ENCODE peak calls at places on chromosomes 7 and 10, in four cellular contexts. J is left lung, L is ovary, O is fibroblast of lung. N is an unnamed sample.

GRCh38 chr7:5584821-5585220 is 161.2 kb upstream of the TNRC18 start:
- DNase-seq in J (no peak), L (no peak), O (no peak), N (no peak)

GRCh38 chr7:150903627-150904026 is 51.3 kb downstream of the AOC1 start:
- DNase-seq in J (peak; percentile 76), L (no peak), O (peak; percentile 71), N (peak; percentile 88)

GRCh38 chr7:16604054-16604453 is 41.5 kb downstream of the ANKMY2 start:
- DNase-seq in J (no peak), L (no peak), O (peak; percentile 57), N (no peak)

GRCh38 chr10:104331208-104331838 is 6.9 kb downstream of the ITPRIP start:
- DNase-seq in J (peak; percentile 30), L (no peak), O (peak; percentile 68), N (peak; percentile 46)

GRCh38 chr10:27207350-27207749 is 33.2 kb downstream of the ACBD5 start:
- DNase-seq in J (no peak), L (no peak), O (no peak), N (no peak)

GRCh38 chr7:120274482-120274881 is 1.5 kb downstream of the KCND2 start:
- DNase-seq in J (no peak), L (no peak), O (no peak), N (no peak)

GRCh38 chr10:27413831-27414348 is 90.2 kb upstream of the RAB18 start:
- DNase-seq in J (no peak), L (no peak), O (no peak), N (peak; percentile 45)

GRCh38 chr7:81478664-81479063 is 291.2 kb downstream of the HGF start:
- DNase-seq in J (peak; percentile 70), L (no peak), O (no peak), N (peak; percentile 79)

GRCh38 chr10:49243610-49244283 is 55.2 kb upstream of the C10orf71 start:
- DNase-seq in J (no peak), L (no peak), O (no peak), N (no peak)

GRCh38 chr10:126376956-126377355 is 11.3 kb downstream of the ADAM12 start:
- DNase-seq in J (no peak), L (no peak), O (peak; percentile 50), N (no peak)

GRCh38 chr7:150988230-150989226 is 2.3 kb upstream of the NOS3 start:
- DNase-seq in J (no peak), L (no peak), O (no peak), N (no peak)

GRCh38 chr7:94289071-94289470 is 105.6 kb upstream of the COL1A2 start:
- DNase-seq in J (peak; percentile 47), L (peak; percentile 66), O (peak; percentile 92), N (no peak)

GRCh38 chr10:66538908-66539307 is 386.9 kb upstream of the LRRTM3 start:
- DNase-seq in J (no peak), L (no peak), O (no peak), N (no peak)

GRCh38 chr10:27890971-27891370 is 107.9 kb downstream of the ODAD2 start:
- DNase-seq in J (no peak), L (no peak), O (no peak), N (no peak)

GRCh38 chr10:109853922-109854321 is 69.4 kb downstream of the XPNPEP1 start:
- DNase-seq in J (no peak), L (no peak), O (no peak), N (no peak)

GRCh38 chr10:103576076-103576471 is 82.6 kb downstream of the NEURL1 start:
- DNase-seq in J (no peak), L (no peak), O (no peak), N (no peak)

GRCh38 chr7:140525741-140526140 is 46.4 kb upstream of the MKRN1 start:
- DNase-seq in J (no peak), L (no peak), O (no peak), N (no peak)

GRCh38 chr7:40889560-40889959 is 754.8 kb downstream of the SUGCT start:
- DNase-seq in J (no peak), L (no peak), O (no peak), N (no peak)

GRCh38 chr7:156827587-156828203 is 65.3 kb downstream of the LMBR1 start:
- DNase-seq in J (no peak), L (no peak), O (peak; percentile 58), N (no peak)

GRCh38 chr10:109456566-109457361 is 466.5 kb downstream of the XPNPEP1 start:
- DNase-seq in J (no peak), L (no peak), O (no peak), N (peak; percentile 54)

GRCh38 chr7:102236592-102237287 is 49.9 kb upstream of the SH2B2 start:
- DNase-seq in J (no peak), L (peak; percentile 58), O (peak; percentile 69), N (peak; percentile 29)

GRCh38 chr10:116815641-116816415 is 33.5 kb upstream of the ENO4 start:
- DNase-seq in J (no peak), L (no peak), O (no peak), N (no peak)

GRCh38 chr10:61993676-61994401 is 92.3 kb downstream of the ARID5B start:
- DNase-seq in J (no peak), L (no peak), O (peak; percentile 66), N (no peak)

GRCh38 chr7:47743898-47744612 is 162.1 kb upstream of the TNS3 start:
- DNase-seq in J (no peak), L (no peak), O (peak; percentile 56), N (no peak)

GRCh38 chr10:120559800-120560199 is 102.8 kb downstream of the PLPP4 start:
- DNase-seq in J (no peak), L (no peak), O (no peak), N (no peak)

GRCh38 chr7:90599892-90600555 is 3.9 kb downstream of the CDK14 start:
- DNase-seq in J (no peak), L (no peak), O (peak; percentile 82), N (no peak)

DNA sequence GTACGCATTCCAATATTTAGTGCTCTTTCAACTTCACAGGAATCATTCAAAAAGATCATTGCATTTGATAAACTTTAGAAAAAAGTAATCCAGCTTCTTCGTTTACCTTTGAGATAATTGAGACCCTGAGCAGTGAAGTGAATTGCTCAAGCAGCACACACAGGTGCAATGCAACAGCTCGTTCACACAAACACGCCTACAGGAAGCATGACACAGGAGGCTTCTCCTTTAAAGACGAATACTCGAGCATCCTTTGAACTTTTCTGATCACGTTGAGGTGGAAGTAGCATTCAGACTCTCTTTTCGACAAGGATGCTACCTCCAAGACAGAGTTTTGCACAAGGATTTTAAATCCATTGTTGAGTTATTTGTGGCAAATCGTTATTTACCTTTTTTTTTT is 18.0 kb upstream of the RSU1 start:
- DNase-seq in J (no peak), L (no peak), O (no peak), N (no peak)
- H3K4me3 ChIP-seq in J (no peak overlapping the region), L (no peak overlapping the region), O (no peak overlapping the region), N (no peak overlapping the region)

DNA sequence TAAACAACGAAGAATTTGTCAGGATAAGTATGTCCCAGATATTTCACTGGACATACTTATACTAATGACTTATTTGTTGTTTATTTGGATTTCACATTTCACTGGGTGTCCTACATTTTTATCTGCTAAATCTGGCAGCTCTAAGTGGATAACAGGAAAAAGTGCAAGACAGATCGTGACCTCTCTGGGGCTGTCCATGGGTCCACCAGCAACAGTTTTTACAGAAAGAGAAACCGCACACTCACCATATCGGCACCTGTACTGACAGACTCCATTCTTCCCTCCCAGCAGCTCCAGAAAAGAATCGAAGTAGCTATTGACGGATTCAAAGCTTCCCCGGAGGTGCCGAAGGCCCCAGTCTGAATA is 393 bp downstream of the PLA2G12B start:
- DNase-seq in J (no peak), L (no peak), O (no peak), N (no peak)
- H3K4me3 ChIP-seq in J (no peak overlapping the region), L (no peak overlapping the region), O (no peak overlapping the region), N (no peak overlapping the region)

GRCh38 chr7:27131390-27131819 is 848 bp upstream of the HOXA4 start:
- DNase-seq in J (no peak), L (no peak), O (no peak), N (no peak)
- H3K4me3 ChIP-seq in J (peak overlapping the region; percentile 29), L (peak overlapping the region; percentile 53), O (peak overlapping the region; percentile 57), N (no peak overlapping the region)

GRCh38 chr10:34908472-34908871 is 93.4 kb upstream of the PARD3 start:
- DNase-seq in J (no peak), L (no peak), O (peak; percentile 16), N (no peak)

GRCh38 chr10:34907743-34908425 is 92.8 kb upstream of the PARD3 start:
- DNase-seq in J (no peak), L (no peak), O (no peak), N (no peak)

GRCh38 chr10:34904191-34904590 is 89.1 kb upstream of the PARD3 start:
- DNase-seq in J (no peak), L (no peak), O (no peak), N (no peak)

GRCh38 chr10:34905200-34905927 is 90.3 kb upstream of the PARD3 start:
- DNase-seq in J (no peak), L (no peak), O (no peak), N (no peak)

DNA sequence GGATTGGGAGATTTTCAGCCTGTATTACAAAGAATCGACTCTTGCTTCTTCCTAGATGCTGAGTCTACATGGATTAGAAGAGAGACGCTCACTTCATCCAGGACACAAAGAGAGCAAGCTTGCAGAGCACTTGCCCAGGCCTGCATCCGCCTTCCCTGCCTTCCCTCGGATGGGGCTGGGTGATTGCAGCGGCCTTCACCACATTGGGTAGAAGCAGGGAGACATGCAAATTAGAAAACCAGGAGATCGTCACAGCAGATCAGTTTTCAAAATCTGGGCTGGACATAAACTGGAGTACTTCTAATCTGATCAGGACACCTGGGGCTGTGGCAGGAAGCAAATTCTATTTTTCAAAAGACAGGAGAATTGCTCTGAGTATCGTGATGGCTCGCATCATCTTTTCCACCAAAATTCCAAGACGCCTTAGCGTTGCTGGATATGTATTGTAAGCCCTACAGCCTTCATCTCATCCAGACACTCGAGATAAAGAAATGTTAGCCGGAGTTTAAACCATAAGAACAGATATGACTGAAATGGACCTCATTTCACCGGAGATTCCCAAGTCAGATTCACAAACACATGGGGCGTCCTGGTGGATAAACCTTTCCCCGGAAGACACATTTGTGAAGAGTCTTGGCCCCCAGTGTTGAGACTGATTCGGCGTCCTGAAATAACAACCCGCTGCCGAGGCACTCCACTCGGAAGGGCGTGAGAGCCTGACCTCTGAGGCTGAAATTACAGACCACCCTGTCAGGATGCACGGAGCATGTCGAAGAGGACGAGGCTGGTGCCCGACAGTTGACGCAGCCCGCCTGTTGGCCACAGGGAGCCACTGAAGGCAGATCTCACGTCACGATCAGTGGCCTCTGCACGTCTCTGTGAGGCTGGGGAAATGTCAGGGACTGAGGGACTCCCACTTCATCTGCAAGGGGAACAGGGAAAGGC is 91.2 kb upstream of the PARD3 start:
- DNase-seq in J (peak; percentile 54), L (no peak), O (peak; percentile 67), N (no peak)
- H3K4me3 ChIP-seq in J (no peak overlapping the region), L (no peak overlapping the region), O (no peak overlapping the region), N (no peak overlapping the region)